ENCODE peak calls at places on chromosomes 5 and 9, in eight cellular contexts. V is NAMALWA; Q is GM04503; J is stimulated activated naive CD4-positive, alpha-beta T cell; C is amniotic stem cell; U is kidney glomerular epithelial cell; A is IMR-90; Z is GM18507. I is an unnamed sample.

GRCh38 chr5:73318308-73318719 is 130.3 kb downstream of the FOXD1 start:
- DNase-seq in Q (no peak), J (no peak), Z (no peak), V (no peak), A (peak), U (no peak), C (no peak), I (no peak)

GRCh38 chr9:33161011-33161588 is 6.0 kb downstream of the B4GALT1 start:
- DNase-seq in Q (peak), J (no peak), U (peak), C (peak), V (peak), Z (no peak), A (peak), I (peak)

GRCh38 chr9:76657265-76657664 is 107.0 kb upstream of the PCA3 start:
- DNase-seq in V (no peak), U (no peak), C (no peak), Z (no peak), J (no peak), A (no peak), Q (no peak), I (no peak)

GRCh38 chr5:67176931-67177330 is 19.7 kb downstream of the CD180 start:
- DNase-seq in V (no peak), J (no peak), C (no peak), Z (no peak), U (no peak), A (no peak), Q (no peak), I (no peak)

GRCh38 chr5:113058269-113058668 is 81.7 kb downstream of the DCP2 start:
- DNase-seq in Z (no peak), V (no peak), A (no peak), Q (no peak), C (no peak), J (no peak), U (no peak), I (no peak)

GRCh38 chr9:71710856-71711255 is 57.5 kb downstream of the CEMIP2 start:
- DNase-seq in Q (no peak), A (no peak), Z (no peak), J (no peak), C (no peak), V (no peak), U (no peak), I (no peak)

GRCh38 chr5:13692172-13692571 is 252.3 kb downstream of the DNAH5 start:
- DNase-seq in C (no peak), U (no peak), A (no peak), Z (no peak), Q (no peak), J (no peak), V (no peak), I (no peak)

GRCh38 chr9:94870793-94871558 is 144.5 kb downstream of the AOPEP start:
- DNase-seq in U (peak), V (no peak), Z (no peak), C (no peak), J (peak), A (no peak), Q (peak), I (peak)

GRCh38 chr9:116365056-116365471 is 211.5 kb downstream of the PAPPA start:
- DNase-seq in Z (no peak), J (no peak), C (peak), A (peak), Q (peak), V (no peak), U (peak), I (peak)

GRCh38 chr5:16350816-16351215 is 114.8 kb downstream of the ZNF622 start:
- DNase-seq in Z (no peak), V (no peak), U (no peak), A (no peak), J (no peak), Q (no peak), C (no peak), I (no peak)

GRCh38 chr5:10317825-10318682 is 10.4 kb upstream of the CMBL start:
- DNase-seq in C (no peak), A (no peak), V (no peak), J (no peak), Z (peak), Q (no peak), U (no peak), I (no peak)

GRCh38 chr9:125437771-125438221 is 176.2 kb downstream of the GAPVD1 start:
- DNase-seq in C (no peak), Q (no peak), U (no peak), V (no peak), J (no peak), A (no peak), Z (no peak), I (no peak)

GRCh38 chr9:90810686-90811085 is 9.1 kb downstream of the SYK start:
- DNase-seq in A (no peak), J (no peak), C (no peak), Q (no peak), Z (no peak), U (peak), V (no peak), I (no peak)

GRCh38 chr5:110588241-110588962 is 138.1 kb downstream of the TMEM232 start:
- DNase-seq in C (no peak), J (no peak), A (no peak), Q (peak), Z (no peak), V (no peak), U (no peak), I (no peak)

GRCh38 chr5:11683666-11684065 is 220.6 kb downstream of the CTNND2 start:
- DNase-seq in V (no peak), Q (no peak), C (no peak), A (no peak), Z (no peak), J (no peak), U (no peak), I (peak)

GRCh38 chr9:129175825-129176633 is 2.0 kb downstream of the IER5L start:
- DNase-seq in V (peak), Q (peak), U (peak), Z (no peak), J (peak), C (peak), A (peak), I (peak)

GRCh38 chr5:55620009-55620770 is 85.4 kb upstream of the PLPP1 start:
- DNase-seq in V (no peak), U (no peak), Z (no peak), A (no peak), Q (no peak), C (no peak), J (no peak), I (no peak)

GRCh38 chr5:151079838-151080619 is 805 bp downstream of the TNIP1 start:
- DNase-seq in J (no peak), A (peak), Q (no peak), C (no peak), Z (no peak), V (no peak), U (peak), I (no peak)

GRCh38 chr5:175814676-175815075 is 56.7 kb upstream of the CPLX2 start:
- DNase-seq in A (peak), Q (peak), Z (no peak), V (no peak), C (peak), J (no peak), U (no peak), I (peak)

GRCh38 chr5:161851691-161852299 is 3.9 kb downstream of the GABRA1 start:
- DNase-seq in J (no peak), C (no peak), V (peak), U (peak), Z (no peak), A (no peak), Q (no peak), I (no peak)

GRCh38 chr9:108551030-108551964 is 304.5 kb downstream of the ACTL7B start:
- DNase-seq in Q (peak), C (peak), A (peak), Z (no peak), V (no peak), J (no peak), U (peak), I (no peak)

GRCh38 chr5:6733411-6734242 is 20.4 kb downstream of the TENT4A start:
- DNase-seq in Q (no peak), J (no peak), V (no peak), A (peak), Z (no peak), C (no peak), U (peak), I (no peak)

GRCh38 chr5:160438316-160439204 is 16.9 kb downstream of the PTTG1 start:
- DNase-seq in U (peak), Q (no peak), Z (no peak), A (peak), C (peak), J (peak), V (peak), I (no peak)

GRCh38 chr5:117547192-117547591 is 972.6 kb upstream of the SEMA6A start:
- DNase-seq in V (no peak), A (no peak), C (no peak), Q (no peak), J (no peak), Z (no peak), U (no peak), I (no peak)

GRCh38 chr9:134682651-134683364 is 41.2 kb downstream of the COL5A1 start:
- DNase-seq in Z (no peak), V (no peak), J (no peak), C (no peak), Q (no peak), U (no peak), A (no peak), I (no peak)

GRCh38 chr9:83116026-83116425 is 53.1 kb upstream of the RASEF start:
- DNase-seq in A (no peak), C (no peak), Q (no peak), U (no peak), Z (no peak), J (no peak), V (no peak), I (no peak)

I was measured in left ventricle myocardium inferior.